ENCODE peak calls at places on chromosomes 13 and 19, in four cellular contexts. E is cardiac muscle cell, D is prostate gland, S is lung. K is an unnamed sample.
A peak's percentile ranks its signal among the peaks of the same experiment; 100 is the strongest.

GRCh38 chr13:108227651-108228272 is 9.6 kb downstream of the ABHD13 start:
- DNase-seq in S (no peak), D (no peak), E (peak; percentile 32), K (no peak)

GRCh38 chr19:16860118-16860517 is 28.7 kb upstream of the F2RL3 start:
- DNase-seq in E (no peak), D (no peak), S (no peak), K (no peak)

GRCh38 chr13:33180009-33180804 is 105.3 kb downstream of the STARD13 start:
- DNase-seq in D (no peak), E (no peak), S (no peak), K (no peak)

GRCh38 chr19:35756373-35757230 is at the start of gene HSPB6:
- DNase-seq in S (no peak), E (no peak), D (no peak), K (no peak)

GRCh38 chr13:102220681-102221228 is 181.1 kb downstream of the FGF14 start:
- DNase-seq in E (peak; percentile 5), S (no peak), D (no peak), K (no peak)

GRCh38 chr19:46952874-46953273 is 66.8 kb upstream of the NPAS1 start:
- DNase-seq in E (no peak), D (no peak), S (no peak), K (no peak)

GRCh38 chr19:54154603-54155345 is 4.7 kb downstream of the LENG1 start:
- DNase-seq in E (no peak), S (no peak), D (no peak), K (no peak)

GRCh38 chr13:111372651-111373425 is 52.4 kb downstream of the TEX29 start:
- DNase-seq in E (no peak), D (no peak), S (peak; percentile 24), K (peak; percentile 46)

GRCh38 chr13:24671367-24672117 is 8.7 kb upstream of the ATP12A start:
- DNase-seq in E (peak; percentile 70), D (peak; percentile 36), S (peak; percentile 44), K (no peak)

GRCh38 chr19:13887039-13887438 is 10.1 kb downstream of the NANOS3 start:
- DNase-seq in D (peak; percentile 76), S (no peak), E (no peak), K (no peak)

GRCh38 chr19:46834121-46834520 is 16.5 kb downstream of the AP2S1 start:
- DNase-seq in D (no peak), E (no peak), S (no peak), K (no peak)

GRCh38 chr19:11373166-11373884 is 1.1 kb upstream of the SWSAP1 start:
- DNase-seq in D (no peak), E (peak; percentile 89), S (no peak), K (no peak)
- H3K4me1 ChIP-seq in D (peaks cover 7% of the 10 kb centered on the region), E (peaks cover 6% of the 10 kb centered on the region), S (peaks cover 3% of the 10 kb centered on the region), K (peaks cover 26% of the 10 kb centered on the region)

DNA sequence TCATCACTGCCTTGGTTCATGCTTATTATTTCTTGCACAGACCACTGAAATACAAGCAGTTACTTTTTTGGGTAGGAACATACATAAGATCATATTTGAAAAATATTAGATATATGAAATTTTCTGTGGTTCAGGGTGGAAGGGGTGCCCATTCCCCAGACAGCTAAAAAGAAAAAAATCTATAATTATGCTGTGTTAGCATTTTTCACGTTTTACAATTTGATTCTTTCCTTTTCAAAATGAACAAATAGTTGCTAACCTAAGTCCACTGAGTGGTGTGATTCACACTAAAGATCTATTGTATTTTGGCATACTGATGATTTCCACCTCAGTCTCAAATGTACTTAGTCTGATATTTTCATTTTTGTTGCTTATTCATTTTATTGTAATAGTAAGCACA is 66.8 kb upstream of the FBXL3 start:
- DNase-seq in E (no peak), D (no peak), S (no peak), K (no peak)
- H3K36me3 ChIP-seq in E (no peaks in the 10 kb centered on the region), D (no peaks in the 10 kb centered on the region), S (peaks cover 12% of the 10 kb centered on the region), K (peaks cover 17% of the 10 kb centered on the region)

GRCh38 chr19:6721773-6722172 is 1.3 kb upstream of the C3 start:
- DNase-seq in S (no peak), E (no peak), D (no peak), K (no peak)

GRCh38 chr19:6724631-6725185 is 4.3 kb upstream of the C3 start:
- DNase-seq in S (no peak), E (no peak), D (no peak), K (no peak)

GRCh38 chr19:6723738-6724137 is 3.3 kb upstream of the C3 start:
- DNase-seq in S (no peak), E (no peak), D (no peak), K (no peak)

GRCh38 chr19:6721113-6721474 is 644 bp upstream of the C3 start:
- DNase-seq in E (no peak), S (no peak), D (no peak), K (no peak)

DNA sequence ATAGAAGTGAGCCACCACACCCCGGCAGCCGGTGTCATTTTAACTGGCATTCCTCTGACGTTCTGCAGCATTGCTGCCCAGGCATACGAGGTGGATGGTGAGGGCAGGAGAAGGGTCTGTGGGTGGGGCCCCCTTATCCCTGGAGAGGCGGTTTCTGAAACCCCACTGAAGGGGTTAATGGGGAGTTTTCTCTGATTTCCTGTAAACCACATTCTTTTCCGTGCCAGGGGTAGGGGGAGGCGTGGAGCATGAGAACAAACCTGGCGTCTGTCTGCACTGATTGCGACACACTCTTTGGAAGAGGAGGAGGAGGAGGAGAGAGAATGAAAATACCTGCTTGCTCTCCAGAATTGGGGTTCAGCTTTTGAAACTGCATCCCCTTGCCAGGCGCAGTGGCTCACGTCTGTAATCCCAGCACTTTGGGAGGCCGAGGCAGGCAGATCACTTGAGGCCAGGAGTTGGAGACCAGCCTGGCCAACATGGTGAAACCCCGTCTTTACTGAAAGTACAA is 2.7 kb upstream of the C3 start:
- DNase-seq in S (peak; percentile 82), E (no peak), D (peak; percentile 57), K (no peak)
- H3K27ac ChIP-seq in S (no peak overlapping the region), E (no peak overlapping the region), D (peak overlapping the region; percentile 52), K (no peak overlapping the region)

GRCh38 chr13:44311011-44311481 is 62.6 kb upstream of the SERP2 start:
- DNase-seq in D (peak; percentile 91), S (peak; percentile 71), E (no peak), K (no peak)

GRCh38 chr13:44309771-44310767 is 63.6 kb upstream of the SERP2 start:
- DNase-seq in E (peak; percentile 41), D (peak; percentile 86), S (no peak), K (no peak)

GRCh38 chr13:44312898-44313551 is 60.6 kb upstream of the SERP2 start:
- DNase-seq in S (no peak), E (no peak), D (peak; percentile 52), K (peak; percentile 62)

GRCh38 chr13:44313674-44314073 is 60.0 kb upstream of the SERP2 start:
- DNase-seq in S (no peak), D (no peak), E (no peak), K (no peak)

GRCh38 chr13:44312131-44312530 is 61.5 kb upstream of the SERP2 start:
- DNase-seq in E (no peak), D (no peak), S (no peak), K (no peak)
- H3K4me1 ChIP-seq in E (peaks cover 17% of the 10 kb centered on the region), D (peaks cover 13% of the 10 kb centered on the region), S (peaks cover 6% of the 10 kb centered on the region), K (peaks cover 34% of the 10 kb centered on the region)

GRCh38 chr13:109769275-109769674 is 17.1 kb downstream of the IRS2 start:
- DNase-seq in D (no peak), S (no peak), E (no peak), K (peak; percentile 63)
- H3K36me3 ChIP-seq in D (no peaks in the 10 kb centered on the region), S (peaks cover 13% of the 10 kb centered on the region), E (no peaks in the 10 kb centered on the region), K (peaks cover 12% of the 10 kb centered on the region)

GRCh38 chr13:51738226-51738905 is 65.6 kb downstream of the DHRS12 start:
- DNase-seq in E (no peak), S (no peak), D (no peak), K (no peak)
- H3K27ac ChIP-seq in E (no peak overlapping the region), S (no peak overlapping the region), D (peak overlapping the region; percentile 81), K (no peak overlapping the region)

GRCh38 chr19:1261863-1262686 is 7.1 kb upstream of the CIRBP start:
- DNase-seq in E (no peak), S (peak; percentile 89), D (peak; percentile 82), K (no peak)
- H3K4me1 ChIP-seq in E (peaks cover 34% of the 10 kb centered on the region), S (peaks cover 35% of the 10 kb centered on the region), D (peaks cover 47% of the 10 kb centered on the region), K (peaks cover 80% of the 10 kb centered on the region)

DNA sequence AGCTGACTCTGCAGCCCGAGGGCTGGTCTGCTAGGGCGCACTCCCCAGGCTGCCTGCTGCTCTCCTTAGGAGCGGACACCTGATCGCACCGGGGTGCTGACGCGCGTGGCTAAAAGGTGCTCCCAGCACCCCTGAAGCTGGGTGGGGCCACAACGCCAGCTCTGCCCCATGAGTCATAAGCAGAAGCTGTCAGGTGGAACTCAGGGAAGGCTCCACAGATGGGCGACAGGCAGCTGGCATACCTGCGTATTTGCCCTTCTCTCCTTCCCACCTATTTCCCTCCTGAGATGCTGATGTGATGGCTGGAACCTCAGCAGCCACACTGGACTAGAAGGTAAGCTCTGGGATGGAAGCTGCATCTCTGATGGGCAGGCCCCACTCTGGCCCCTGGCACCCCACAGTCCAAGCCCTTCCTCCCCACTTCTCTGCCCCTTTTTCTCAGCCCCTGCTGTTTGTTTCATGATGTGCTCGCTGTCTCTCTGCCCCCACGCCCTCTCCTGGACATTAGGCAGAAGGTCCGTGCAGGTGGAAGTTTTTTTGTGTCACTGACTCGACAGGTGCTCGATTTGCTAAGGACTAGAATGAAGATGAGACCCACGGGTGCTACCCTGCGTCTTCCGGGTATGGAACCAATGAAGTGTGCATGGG is 30.3 kb upstream of the CACTIN start:
- DNase-seq in D (no peak), E (no peak), S (no peak), K (no peak)
- H3K36me3 ChIP-seq in D (peaks cover 7% of the 10 kb centered on the region), E (peaks cover 13% of the 10 kb centered on the region), S (peaks cover 77% of the 10 kb centered on the region), K (peaks cover 67% of the 10 kb centered on the region)

GRCh38 chr19:11021760-11022144 is 60.9 kb downstream of the SMARCA4 start:
- DNase-seq in D (no peak), S (no peak), E (no peak), K (peak; percentile 33)

GRCh38 chr19:11020982-11021759 is 60.3 kb downstream of the SMARCA4 start:
- DNase-seq in D (no peak), E (no peak), S (no peak), K (no peak)

GRCh38 chr19:11019262-11019661 is 58.4 kb downstream of the SMARCA4 start:
- DNase-seq in S (no peak), D (no peak), E (no peak), K (no peak)

GRCh38 chr19:11019824-11020223 is 59.0 kb downstream of the SMARCA4 start:
- DNase-seq in D (no peak), S (no peak), E (no peak), K (no peak)

GRCh38 chr19:11020423-11020822 is 59.6 kb downstream of the SMARCA4 start:
- DNase-seq in D (no peak), E (no peak), S (no peak), K (no peak)
- H3K27ac ChIP-seq in D (no peak overlapping the region), E (no peak overlapping the region), S (no peak overlapping the region), K (no peak overlapping the region)

DNA sequence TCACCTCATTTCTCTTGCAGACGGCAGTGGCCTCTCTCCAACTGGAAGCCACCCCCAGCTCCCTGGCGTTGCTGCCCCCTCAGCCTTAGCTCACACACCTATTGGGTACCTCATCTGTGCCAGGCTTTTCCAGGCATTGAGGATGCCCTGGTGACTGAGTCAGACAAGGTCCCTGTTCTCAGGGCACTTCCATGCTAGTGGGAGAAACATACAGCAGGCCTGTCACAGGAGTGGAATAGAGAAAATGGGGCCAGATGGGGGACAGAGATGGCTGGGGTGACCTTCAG is 33.9 kb downstream of the CAPN12 start:
- DNase-seq in E (no peak), D (no peak), S (no peak), K (no peak)
- H3K4me1 ChIP-seq in E (no peaks in the 10 kb centered on the region), D (peaks cover 42% of the 10 kb centered on the region), S (peaks cover 38% of the 10 kb centered on the region), K (peaks cover 36% of the 10 kb centered on the region)